ENCODE peak calls at places on chromosomes 4 and X, in six cellular contexts. B, A, H, X, S and Q are unnamed samples.

GRCh38 chr4:106986486-106986885 is 49.6 kb downstream of the DKK2 start:
- DNase-seq in B (no peak), A (no peak), H (no peak), X (no peak), S (no peak), Q (no peak)

GRCh38 chrX:49308604-49309269 is 5.3 kb downstream of the GAGE10 start:
- DNase-seq in B (no peak), A (no peak), H (no peak), X (no peak), S (no peak), Q (no peak)

GRCh38 chr4:160492181-160492580 is 1389.3 kb downstream of the RAPGEF2 start:
- DNase-seq in B (no peak), A (no peak), H (no peak), X (no peak), S (no peak), Q (no peak)

GRCh38 chr4:70992354-70992753 is 1.1 kb upstream of the DCK start:
- DNase-seq in B (no peak), A (no peak), H (no peak), X (no peak), S (no peak), Q (no peak)

GRCh38 chrX:154478728-154479622 is at the start of gene LAGE3:
- DNase-seq in B (peak), A (peak), H (peak), X (peak), S (peak), Q (peak)

GRCh38 chr4:85475631-85476233 is 782 bp downstream of the ARHGAP24 start:
- DNase-seq in B (peak), A (no peak), H (no peak), X (no peak), S (no peak), Q (no peak)

GRCh38 chrX:68997911-68998310 is 167.3 kb downstream of the PJA1 start:
- DNase-seq in B (no peak), A (no peak), H (no peak), X (no peak), S (no peak), Q (no peak)

GRCh38 chr4:54192811-54193210 is 36.3 kb upstream of the PDGFRA start:
- DNase-seq in B (no peak), A (no peak), H (no peak), X (no peak), S (no peak), Q (no peak)

GRCh38 chrX:25158635-25159034 is 142.9 kb upstream of the ARX start:
- DNase-seq in B (no peak), A (no peak), H (no peak), X (no peak), S (no peak), Q (no peak)

GRCh38 chrX:21905976-21906375 is 34.5 kb upstream of the SMS start:
- DNase-seq in B (no peak), A (no peak), H (no peak), X (no peak), S (no peak), Q (no peak)

GRCh38 chrX:96002401-96002800 is 682.2 kb upstream of the DIAPH2 start:
- DNase-seq in B (no peak), A (no peak), H (no peak), X (no peak), S (no peak), Q (no peak)

GRCh38 chr4:164906368-164906767 is 29.4 kb downstream of the APELA start:
- DNase-seq in B (no peak), A (no peak), H (no peak), X (no peak), S (no peak), Q (no peak)

GRCh38 chr4:53098681-53099121 is 236.6 kb downstream of the RASL11B start:
- DNase-seq in B (no peak), A (no peak), H (no peak), X (no peak), S (no peak), Q (no peak)

GRCh38 chr4:170058745-170059144 is 31.0 kb downstream of the AADAT start:
- DNase-seq in B (no peak), A (no peak), H (no peak), X (no peak), S (no peak), Q (no peak)

GRCh38 chr4:8331567-8331955 is 62.0 kb downstream of the HTRA3 start:
- DNase-seq in B (no peak), A (no peak), H (no peak), X (no peak), S (no peak), Q (no peak)
- TF ChIP-seq TAF1 in B (no peak), A (no peak), H (no peak), X (no peak), S (no peak), Q (no peak)

DNA sequence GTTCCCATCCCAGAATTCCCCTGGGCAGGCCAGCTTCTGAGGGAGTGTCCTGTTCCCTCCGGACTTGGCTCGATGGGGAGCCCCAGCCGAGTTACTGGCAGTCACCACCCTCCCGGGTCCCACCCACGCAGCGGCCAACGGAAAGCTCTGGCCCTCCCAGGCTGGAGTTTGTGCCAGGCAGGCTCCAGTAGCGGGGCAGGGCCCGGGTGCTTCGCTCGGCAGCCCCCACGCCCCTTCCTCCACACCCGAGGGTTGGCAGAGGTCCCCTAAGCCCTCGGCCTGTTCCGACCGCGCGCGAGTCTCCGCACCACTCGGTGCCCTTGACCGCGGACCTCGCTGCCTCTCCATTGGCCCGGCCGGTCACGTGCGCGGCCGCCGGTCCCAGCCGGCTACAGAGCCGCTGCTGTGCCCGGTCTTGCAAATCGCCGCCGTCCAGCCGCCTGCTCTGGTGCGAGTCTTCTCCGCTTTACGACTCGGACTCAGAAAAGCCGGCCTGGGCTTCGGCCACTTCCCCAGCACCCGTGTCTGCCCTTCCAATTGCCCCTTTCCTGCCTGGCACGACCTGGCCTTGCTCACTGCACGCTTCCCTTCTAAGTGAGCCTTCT is 20.8 kb upstream of the MTM1 start:
- DNase-seq in B (peak), A (no peak), H (no peak), X (no peak), S (peak), Q (no peak)
- TF ChIP-seq POLR2A in B (no peak), A (no peak), H (no peak), X (no peak), S (no peak), Q (no peak)

GRCh38 chrX:78375894-78376293 is 48.5 kb upstream of the CYSLTR1 start:
- DNase-seq in B (no peak), A (no peak), H (no peak), X (no peak), S (no peak), Q (no peak)
- TF ChIP-seq POLR2AphosphoS5 in B (no peak), A (no peak), H (no peak), X (no peak), S (no peak), Q (no peak)

DNA sequence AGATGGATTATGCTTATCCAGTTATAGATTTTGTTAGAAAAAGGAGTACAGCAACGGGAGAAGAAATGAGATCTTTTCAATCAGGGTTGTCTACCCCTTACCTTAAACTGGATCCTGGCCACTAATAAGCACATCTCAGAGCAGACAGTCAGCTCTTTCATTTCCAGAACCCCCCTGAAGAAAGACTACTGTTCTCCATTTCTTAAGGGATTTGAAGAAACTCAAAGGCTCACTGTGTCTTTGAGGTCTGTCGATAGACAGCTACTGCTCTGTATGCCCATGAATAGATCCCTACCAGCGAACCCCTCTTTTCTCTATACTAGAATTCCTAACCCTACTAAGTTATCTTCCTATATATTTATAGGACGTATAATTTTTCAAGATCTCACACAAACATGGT is 956 bp downstream of the UGDH start:
- DNase-seq in B (no peak), A (no peak), H (no peak), X (no peak), S (no peak), Q (no peak)
- TF ChIP-seq TAF1 in B (no peak), A (no peak), H (no peak), X (no peak), S (no peak), Q (no peak)

GRCh38 chr4:39458505-39459300 is at the start of the genes LIAS and RPL9:
- DNase-seq in B (peak), A (peak), H (peak), X (peak), S (peak), Q (peak)
- TF ChIP-seq POLR2A in B (peak), A (peak), H (peak), X (peak), S (peak), Q (peak)

GRCh38 chr4:145937021-145937861 is 1.4 kb downstream of the ZNF827 start:
- DNase-seq in B (peak), A (peak), H (no peak), X (no peak), S (peak), Q (peak)
- TF ChIP-seq POLR2AphosphoS5 in B (peak), A (peak), H (no peak), X (no peak), S (no peak), Q (peak)

GRCh38 chrX:101602077-101602476 is 15.7 kb downstream of the ARMCX6 start:
- DNase-seq in B (no peak), A (no peak), H (no peak), X (no peak), S (no peak), Q (no peak)
- TF ChIP-seq TAF1 in B (no peak), A (no peak), H (no peak), X (no peak), S (no peak), Q (no peak)